ENCODE peak calls at places on chromosome 14, in four cellular contexts. E is stimulated activated CD8-positive, alpha-beta memory T cell treated with anti-CD3 and anti-CD28 coated beads, Interleukin-15, amount 100 ng/mL, for 1 hour; L is memory B cell; C is left ventricle myocardium superior. I is an unnamed sample.

GRCh38 chr14:91872517-91873470 is 5.5 kb upstream of the TC2N start:
- DNase-seq in E (peak), C (peak), L (peak), I (peak)

GRCh38 chr14:76904740-76905569 is 78.7 kb downstream of the LRRC74A start:
- DNase-seq in E (peak), L (peak), C (peak), I (peak)

GRCh38 chr14:93932642-93933041 is 5.5 kb downstream of the FAM181A start:
- DNase-seq in C (no peak), E (no peak), L (no peak), I (no peak)

GRCh38 chr14:103313704-103314103 is 20.3 kb upstream of the EIF5 start:
- DNase-seq in C (no peak), L (no peak), E (no peak), I (no peak)

GRCh38 chr14:74835607-74836250 is 40.2 kb downstream of the PROX2 start:
- DNase-seq in C (no peak), L (no peak), E (no peak), I (no peak)

GRCh38 chr14:64806202-64806861 is 73.4 kb downstream of the SPTB start:
- DNase-seq in E (no peak), C (no peak), L (no peak), I (no peak)

GRCh38 chr14:49769581-49770211 is 1.7 kb downstream of the KLHDC2 start:
- DNase-seq in E (no peak), L (no peak), C (no peak), I (no peak)

GRCh38 chr14:96104469-96105057 is 65.4 kb downstream of the C14orf132 start:
- DNase-seq in L (no peak), C (peak), E (no peak), I (peak)

GRCh38 chr14:91980157-91980556 is 32.7 kb upstream of the FBLN5 start:
- DNase-seq in E (no peak), L (no peak), C (no peak), I (no peak)

GRCh38 chr14:100733152-100733850 is 6.6 kb downstream of the DLK1 start:
- DNase-seq in C (no peak), E (no peak), L (no peak), I (no peak)

GRCh38 chr14:105195533-105196227 is 14.6 kb upstream of the NUDT14 start:
- DNase-seq in E (no peak), C (no peak), L (peak), I (no peak)

GRCh38 chr14:61188196-61188595 is 92.9 kb downstream of the TMEM30B start:
- DNase-seq in L (no peak), C (peak), E (no peak), I (peak)

GRCh38 chr14:28763914-28764848 is 2.4 kb upstream of the FOXG1 start:
- DNase-seq in E (no peak), C (no peak), L (no peak), I (no peak)

GRCh38 chr14:89805501-89805900 is 149.0 kb downstream of the EFCAB11 start:
- DNase-seq in C (no peak), E (no peak), L (no peak), I (no peak)

GRCh38 chr14:89773644-89774316 is 180.8 kb downstream of the EFCAB11 start:
- DNase-seq in C (peak), E (peak), L (peak), I (no peak)

GRCh38 chr14:93937519-93937918 is 10.4 kb downstream of the FAM181A start:
- DNase-seq in L (no peak), C (no peak), E (no peak), I (no peak)

GRCh38 chr14:100134591-100134990 is 24.9 kb downstream of the DEGS2 start:
- DNase-seq in L (no peak), E (no peak), C (no peak), I (no peak)

GRCh38 chr14:52400846-52401245 is 86.7 kb downstream of the PTGER2 start:
- DNase-seq in E (no peak), C (no peak), L (no peak), I (no peak)

GRCh38 chr14:62934439-62934838 is 110.8 kb downstream of the KCNH5 start:
- DNase-seq in E (no peak), C (no peak), L (no peak), I (no peak)

GRCh38 chr14:35163384-35163783 is 41.0 kb downstream of the PRORP start:
- DNase-seq in L (no peak), C (no peak), E (no peak), I (no peak)

GRCh38 chr14:101235042-101235871 is 326.0 kb upstream of the DIO3 start:
- DNase-seq in E (no peak), L (no peak), C (peak), I (peak)

GRCh38 chr14:85131523-85131922 is 398.4 kb upstream of the FLRT2 start:
- DNase-seq in L (no peak), C (no peak), E (no peak), I (no peak)

GRCh38 chr14:39763402-39763890 is 331.2 kb upstream of the FBXO33 start:
- DNase-seq in L (no peak), E (no peak), C (no peak), I (no peak)

GRCh38 chr14:23306412-23307145 is at the start of gene BCL2L2:
- DNase-seq in L (peak), E (no peak), C (peak), I (peak)

GRCh38 chr14:73723799-73724621 is 9.8 kb upstream of the PNMA1 start:
- DNase-seq in L (no peak), C (peak), E (no peak), I (peak)

GRCh38 chr14:89957791-89958190 is 2.1 kb downstream of the TDP1 start:
- DNase-seq in C (no peak), L (no peak), E (no peak), I (no peak)

GRCh38 chr14:23548351-23549318 is 2.9 kb downstream of the ZFHX2 start:
- DNase-seq in C (no peak), E (no peak), L (no peak), I (no peak)

GRCh38 chr14:91942946-91943345 is 4.5 kb downstream of the FBLN5 start:
- DNase-seq in L (no peak), E (no peak), C (no peak), I (no peak)

GRCh38 chr14:34649344-34649743 is 19.4 kb upstream of the SNX6 start:
- DNase-seq in C (no peak), E (no peak), L (no peak), I (no peak)

GRCh38 chr14:75514673-75515630 is 7.3 kb upstream of the BATF start:
- DNase-seq in E (no peak), C (peak), L (peak), I (no peak)

GRCh38 chr14:25381498-25381897 is 331.6 kb upstream of the STXBP6 start:
- DNase-seq in L (no peak), C (no peak), E (no peak), I (no peak)

GRCh38 chr14:96158735-96159134 is 45.9 kb upstream of the BDKRB2 start:
- DNase-seq in E (no peak), C (no peak), L (no peak), I (no peak)

GRCh38 chr14:72828604-72829003 is 65.3 kb downstream of the DPF3 start:
- DNase-seq in C (peak), E (no peak), L (no peak), I (peak)

GRCh38 chr14:95993768-95994592 is 45.2 kb upstream of the C14orf132 start:
- DNase-seq in L (peak), C (no peak), E (no peak), I (no peak)